ENCODE peak calls at places on chromosome 22, in ten cellular contexts. T is mucosa of descending colon; X is effector memory CD4-positive, alpha-beta T cell; U is WERI-Rb-1; Q is CD4-positive, alpha-beta memory T cell; P is neuronal stem cell; Z is NT2/D1; K is lower lobe of right lung; O is CD8-positive, alpha-beta memory T cell; F is ascending aorta. C is an unnamed sample.

GRCh38 chr22:50010676-50011446 is 1.7 kb downstream of the IL17REL start:
- DNase-seq in T (no peak), X (peak; percentile 66), U (no peak), Q (peak; percentile 72), P (no peak), Z (no peak), K (peak; percentile 28), O (peak; percentile 66), F (no peak), C (no peak)

GRCh38 chr22:27650572-27650971 is 151.0 kb downstream of the MN1 start:
- DNase-seq in T (no peak), X (no peak), U (no peak), Q (no peak), P (no peak), Z (no peak), K (no peak), O (no peak), F (no peak), C (no peak)

GRCh38 chr22:32237021-32237420 is 18.1 kb downstream of the SLC5A4 start:
- DNase-seq in T (no peak), X (no peak), U (no peak), Q (no peak), P (no peak), Z (no peak), K (no peak), O (no peak), F (no peak), C (no peak)

GRCh38 chr22:18156878-18157713 is 7.1 kb downstream of the USP18 start:
- DNase-seq in T (peak; percentile 80), X (no peak), U (peak; percentile 84), Q (peak; percentile 24), P (peak; percentile 76), Z (peak; percentile 70), K (no peak), O (peak; percentile 17), F (no peak), C (no peak)

GRCh38 chr22:28345304-28345703 is 334.3 kb downstream of the TTC28 start:
- DNase-seq in T (peak; percentile 11), X (no peak), U (no peak), Q (no peak), P (no peak), Z (no peak), K (no peak), O (no peak), F (no peak), C (no peak)

GRCh38 chr22:22195265-22196017 is 49.1 kb upstream of the VPREB1 start:
- DNase-seq in T (peak; percentile 89), X (peak; percentile 52), U (peak; percentile 94), Q (peak; percentile 73), P (peak; percentile 74), Z (peak; percentile 74), K (peak; percentile 74), O (peak; percentile 72), F (no peak), C (no peak)

GRCh38 chr22:50192825-50193204 is 7.1 kb downstream of the TRABD start:
- DNase-seq in T (no peak), X (peak; percentile 35), U (no peak), Q (peak; percentile 68), P (no peak), Z (no peak), K (no peak), O (no peak), F (no peak), C (no peak)

GRCh38 chr22:50119768-50120251 is 30.0 kb downstream of the MOV10L1 start:
- DNase-seq in T (no peak), X (no peak), U (no peak), Q (no peak), P (no peak), Z (no peak), K (no peak), O (no peak), F (no peak), C (no peak)

GRCh38 chr22:32617883-32618282 is 143.3 kb downstream of the FBXO7 start:
- DNase-seq in T (peak; percentile 77), X (no peak), U (no peak), Q (no peak), P (no peak), Z (no peak), K (no peak), O (no peak), F (no peak), C (no peak)

DNA sequence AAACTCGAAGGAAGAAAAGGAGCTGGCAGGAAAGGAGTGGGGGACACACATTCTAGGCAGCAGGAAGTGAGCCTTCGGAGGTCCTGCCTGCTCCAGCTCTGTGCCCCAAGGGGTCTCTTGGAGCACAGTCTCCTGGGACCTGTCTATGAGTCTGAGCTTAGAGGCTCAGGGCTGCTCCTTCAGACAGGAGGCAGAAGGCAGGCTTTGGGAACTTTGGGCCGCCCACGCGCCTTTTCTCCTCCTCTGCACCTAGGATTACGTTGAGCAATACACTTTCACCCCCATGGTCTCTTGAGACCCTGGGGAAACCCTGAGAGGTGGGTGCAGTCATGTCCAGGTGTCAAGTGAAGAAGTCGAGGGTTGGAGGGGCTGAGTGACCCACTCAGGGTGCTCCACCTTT is 965 bp downstream of the TCN2 start:
- DNase-seq in T (no peak), X (no peak), U (peak; percentile 19), Q (no peak), P (no peak), Z (no peak), K (no peak), O (no peak), F (no peak), C (no peak)
- H3K4me3 ChIP-seq in T (no peak overlapping the region), X (no peak overlapping the region), U (peak overlapping the region; percentile 54), Q (no peak overlapping the region), P (peak overlapping the region; percentile 32), Z (peak overlapping the region; percentile 28), K (peak overlapping the region; percentile 79), O (no peak overlapping the region), F (peak overlapping the region; percentile 69), C (no peak overlapping the region)

GRCh38 chr22:47724030-47724429 is 961.6 kb downstream of the TBC1D22A start:
- DNase-seq in T (no peak), X (no peak), U (no peak), Q (no peak), P (no peak), Z (no peak), K (no peak), O (no peak), F (no peak), C (no peak)

GRCh38 chr22:47713880-47714452 is 951.5 kb downstream of the TBC1D22A start:
- DNase-seq in T (no peak), X (no peak), U (no peak), Q (no peak), P (no peak), Z (no peak), K (no peak), O (no peak), F (no peak), C (no peak)

GRCh38 chr22:47716890-47717615 is 954.6 kb downstream of the TBC1D22A start:
- DNase-seq in T (no peak), X (no peak), U (no peak), Q (no peak), P (no peak), Z (no peak), K (no peak), O (no peak), F (no peak), C (no peak)

GRCh38 chr22:47715866-47716578 is 953.6 kb downstream of the TBC1D22A start:
- DNase-seq in T (no peak), X (no peak), U (no peak), Q (no peak), P (no peak), Z (no peak), K (no peak), O (no peak), F (no peak), C (no peak)

GRCh38 chr22:47718337-47718736 is 955.9 kb downstream of the TBC1D22A start:
- DNase-seq in T (no peak), X (no peak), U (no peak), Q (no peak), P (no peak), Z (no peak), K (no peak), O (no peak), F (no peak), C (no peak)
- H3K36me3 ChIP-seq in T (no peaks in the 10 kb centered on the region), X (no peaks in the 10 kb centered on the region), U (no peaks in the 10 kb centered on the region), Q (no peaks in the 10 kb centered on the region), P (no peaks in the 10 kb centered on the region), Z (no peaks in the 10 kb centered on the region), K (no peaks in the 10 kb centered on the region), O (no peaks in the 10 kb centered on the region), F (no peaks in the 10 kb centered on the region), C (no peaks in the 10 kb centered on the region)

GRCh38 chr22:23216331-23217170 is 36.2 kb downstream of the BCR start:
- DNase-seq in T (no peak), X (peak; percentile 34), U (peak; percentile 29), Q (peak; percentile 52), P (no peak), Z (no peak), K (peak; percentile 48), O (no peak), F (no peak), C (no peak)
- H3K4me3 ChIP-seq in T (no peak overlapping the region), X (peak overlapping the region; percentile 14), U (no peak overlapping the region), Q (no peak overlapping the region), P (no peak overlapping the region), Z (no peak overlapping the region), K (no peak overlapping the region), O (peak overlapping the region; percentile 6), F (peak overlapping the region; percentile 27), C (no peak overlapping the region)

GRCh38 chr22:43854151-43854785 is 8.0 kb downstream of the SULT4A1 start:
- DNase-seq in T (no peak), X (no peak), U (no peak), Q (no peak), P (no peak), Z (no peak), K (no peak), O (no peak), F (peak; percentile 3), C (no peak)

GRCh38 chr22:43853328-43853931 is 8.9 kb downstream of the SULT4A1 start:
- DNase-seq in T (no peak), X (no peak), U (no peak), Q (no peak), P (no peak), Z (no peak), K (no peak), O (no peak), F (no peak), C (no peak)

GRCh38 chr22:43855431-43855830 is 6.9 kb downstream of the SULT4A1 start:
- DNase-seq in T (no peak), X (no peak), U (no peak), Q (no peak), P (no peak), Z (no peak), K (no peak), O (no peak), F (no peak), C (no peak)

GRCh38 chr22:43852605-43853327 is 9.5 kb downstream of the SULT4A1 start:
- DNase-seq in T (no peak), X (no peak), U (no peak), Q (no peak), P (no peak), Z (no peak), K (no peak), O (no peak), F (no peak), C (no peak)

DNA sequence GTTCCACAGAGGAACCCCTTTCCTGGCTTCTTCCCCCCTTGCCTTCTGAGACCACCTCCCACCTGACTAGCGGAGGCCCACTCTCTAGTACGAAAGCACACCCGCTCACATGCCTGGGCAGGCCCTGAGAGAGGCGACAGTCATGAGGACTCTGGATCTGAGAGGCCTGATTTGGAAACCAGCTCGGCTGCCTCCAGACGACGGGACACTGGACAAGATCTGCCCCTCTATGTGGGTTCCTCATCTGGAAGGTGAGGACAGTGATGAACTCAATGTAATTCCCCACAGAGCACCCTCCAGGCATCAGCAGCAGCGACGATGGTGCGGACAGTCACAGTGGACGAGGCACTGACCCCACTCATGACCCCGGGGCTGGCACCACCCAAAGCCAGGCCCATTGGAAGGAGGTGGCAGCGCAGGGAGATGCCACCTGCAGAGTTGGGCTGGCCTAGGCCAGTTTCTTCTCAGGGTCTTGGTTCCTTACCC is 7.5 kb downstream of the SULT4A1 start:
- DNase-seq in T (no peak), X (no peak), U (no peak), Q (no peak), P (no peak), Z (no peak), K (no peak), O (no peak), F (no peak), C (no peak)
- H3K36me3 ChIP-seq in T (no peaks in the 10 kb centered on the region), X (no peaks in the 10 kb centered on the region), U (peaks cover 50% of the 10 kb centered on the region), Q (no peaks in the 10 kb centered on the region), P (no peaks in the 10 kb centered on the region), Z (peaks cover 6% of the 10 kb centered on the region), K (no peaks in the 10 kb centered on the region), O (no peaks in the 10 kb centered on the region), F (no peaks in the 10 kb centered on the region), C (no peaks in the 10 kb centered on the region)

C was measured in SK-N-MC.